ENCODE peak calls at places on chromosome 9, in seven cellular contexts. V is dorsolateral prefrontal cortex; H is neuronal stem cell; M is HL-60; Q is SJCRH30; E is CD8-positive, alpha-beta T cell; Z is CD4-positive, CD25-positive, alpha-beta regulatory T cell. P is an unnamed sample.

GRCh38 chr9:88799706-88800682 is 191.3 kb upstream of the S1PR3 start:
- DNase-seq in H (no peak), M (no peak), V (no peak), E (no peak), Q (no peak), Z (no peak), P (no peak)

GRCh38 chr9:22120595-22120994 is 111.5 kb upstream of the CDKN2B start:
- DNase-seq in Z (no peak), V (no peak), M (no peak), E (no peak), H (no peak), Q (no peak), P (no peak)

GRCh38 chr9:78439866-78440830 is 143.2 kb downstream of the PSAT1 start:
- DNase-seq in M (no peak), Q (peak; percentile 43), V (no peak), H (no peak), Z (no peak), E (no peak), P (no peak)

GRCh38 chr9:125440411-125440810 is 178.8 kb downstream of the GAPVD1 start:
- DNase-seq in E (no peak), H (no peak), Q (no peak), Z (no peak), M (no peak), V (no peak), P (no peak)

GRCh38 chr9:132697230-132697629 is 27.0 kb downstream of the GTF3C4 start:
- DNase-seq in H (no peak), Q (peak; percentile 13), M (no peak), E (no peak), V (no peak), Z (no peak), P (no peak)

GRCh38 chr9:137267933-137268355 is 9.6 kb upstream of the TOR4A start:
- DNase-seq in H (no peak), E (no peak), M (peak; percentile 67), Z (no peak), Q (no peak), V (no peak), P (peak; percentile 44)

GRCh38 chr9:98117984-98118639 is 910 bp downstream of the TRIM14 start:
- DNase-seq in V (no peak), H (no peak), Z (peak; percentile 27), M (peak; percentile 77), Q (peak; percentile 70), E (peak; percentile 63), P (peak; percentile 31)

GRCh38 chr9:37206121-37206620 is 85.8 kb downstream of the ZCCHC7 start:
- DNase-seq in Q (no peak), V (no peak), M (no peak), Z (no peak), E (no peak), H (no peak), P (no peak)

GRCh38 chr9:88342246-88342645 is 46.0 kb upstream of the SPIN1 start:
- DNase-seq in E (no peak), M (no peak), Z (no peak), Q (no peak), H (no peak), V (no peak), P (no peak)

GRCh38 chr9:20224756-20225155 is 397.5 kb downstream of the MLLT3 start:
- DNase-seq in V (no peak), M (no peak), E (no peak), Z (no peak), Q (no peak), H (no peak), P (no peak)

GRCh38 chr9:130018260-130018659 is 24.7 kb downstream of the FNBP1 start:
- DNase-seq in Q (no peak), M (no peak), V (no peak), H (no peak), Z (no peak), E (no peak), P (no peak)

GRCh38 chr9:95036676-95037075 is 280.8 kb downstream of the FANCC start:
- DNase-seq in H (no peak), Q (peak; percentile 53), M (no peak), V (no peak), E (no peak), Z (no peak), P (no peak)

GRCh38 chr9:107375651-107376369 is 92.7 kb downstream of the RAD23B start:
- DNase-seq in E (no peak), Z (no peak), M (no peak), V (peak; percentile 7), Q (no peak), H (no peak), P (no peak)

GRCh38 chr9:97575673-97576048 is 57.5 kb downstream of the TSTD2 start:
- DNase-seq in M (no peak), E (no peak), V (no peak), H (no peak), Q (no peak), Z (no peak), P (no peak)

GRCh38 chr9:86413966-86414880 is 60.0 kb upstream of the TUT7 start:
- DNase-seq in Q (peak; percentile 83), E (no peak), H (peak; percentile 31), Z (no peak), V (no peak), M (no peak), P (no peak)

GRCh38 chr9:88733651-88734470 is 198.9 kb downstream of the NXNL2 start:
- DNase-seq in M (no peak), H (no peak), E (no peak), Q (peak; percentile 18), V (no peak), Z (no peak), P (no peak)

GRCh38 chr9:85014292-85014691 is 344.8 kb downstream of the NTRK2 start:
- DNase-seq in E (no peak), Z (no peak), H (no peak), Q (no peak), V (no peak), M (no peak), P (no peak)
- H3K27ac ChIP-seq in E (no peak overlapping the region), Z (no peak overlapping the region), H (no peak overlapping the region), Q (no peak overlapping the region), V (no peak overlapping the region), M (no peak overlapping the region), P (no peak overlapping the region)

GRCh38 chr9:70484232-70485130 is 70.0 kb upstream of the KLF9 start:
- DNase-seq in V (no peak), M (peak; percentile 39), H (peak; percentile 20), Q (peak; percentile 81), Z (no peak), E (no peak), P (no peak)
- H3K27ac ChIP-seq in V (peak overlapping the region; percentile 29), M (no peak overlapping the region), H (no peak overlapping the region), Q (no peak overlapping the region), Z (no peak overlapping the region), E (no peak overlapping the region), P (peak overlapping the region; percentile 60)

DNA sequence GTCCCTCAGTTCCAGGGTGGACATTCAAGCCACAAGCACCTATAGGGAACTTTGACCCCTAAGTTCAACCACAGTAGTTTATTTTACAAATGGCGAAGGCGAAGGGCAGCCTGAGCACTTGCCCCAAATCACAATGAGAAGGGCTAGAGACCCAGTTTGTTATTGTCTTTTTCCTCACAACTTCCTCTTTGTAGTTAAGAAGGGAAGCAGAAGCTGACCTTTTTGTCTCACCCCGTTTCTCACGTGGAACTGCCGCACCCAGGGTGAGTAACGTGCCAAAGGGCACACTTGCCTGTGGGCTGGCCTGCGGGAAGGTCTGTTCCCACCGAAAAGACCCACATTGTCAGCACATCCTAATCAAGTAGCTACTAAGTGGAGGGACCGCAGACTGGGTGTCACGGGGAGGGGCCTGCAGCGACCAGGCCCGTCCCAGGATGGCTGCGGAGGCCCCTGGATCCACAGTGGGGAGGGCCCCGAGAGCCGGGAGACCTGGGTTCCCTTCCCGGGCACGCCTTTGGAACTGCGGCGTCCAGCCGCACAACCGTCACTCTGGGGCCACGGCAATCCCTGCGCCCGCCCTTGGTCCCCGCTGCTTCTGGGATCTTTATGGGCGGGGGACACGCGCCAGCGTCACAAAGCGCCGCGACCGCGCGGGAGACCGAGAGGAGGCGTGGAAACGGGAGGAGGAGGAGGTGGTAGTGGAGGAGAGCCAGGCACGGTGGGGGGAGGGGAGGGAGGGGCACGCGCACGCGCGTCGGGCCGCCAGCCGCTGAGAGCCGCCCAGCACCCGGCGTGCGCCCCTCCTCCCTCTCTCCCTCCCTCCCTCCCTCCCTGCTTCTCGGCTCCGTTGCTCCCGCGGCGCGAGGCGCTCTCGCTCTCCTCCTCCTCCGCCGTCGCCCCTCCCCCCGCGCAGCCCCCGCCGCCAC is at the start of gene UBE2R2:
- DNase-seq in Q (peak; percentile 93), M (peak; percentile 95), Z (peak; percentile 92), H (peak; percentile 85), V (peak; percentile 92), E (peak; percentile 92), P (peak; percentile 83)
- H3K27ac ChIP-seq in Q (peak within 1 kb of the TSS; percentile 89), M (peak within 1 kb of the TSS; percentile 99), Z (peak within 1 kb of the TSS; percentile 95), H (peak within 1 kb of the TSS; percentile 99), V (peak within 1 kb of the TSS; percentile 90), E (peak within 1 kb of the TSS; percentile 92), P (peak within 1 kb of the TSS; percentile 89)

GRCh38 chr9:134655591-134656333 is 14.2 kb downstream of the COL5A1 start:
- DNase-seq in H (no peak), Z (no peak), E (no peak), M (no peak), V (no peak), Q (no peak), P (no peak)
- H3K27ac ChIP-seq in H (no peak overlapping the region), Z (no peak overlapping the region), E (no peak overlapping the region), M (no peak overlapping the region), V (no peak overlapping the region), Q (no peak overlapping the region), P (peak overlapping the region; percentile 9)

DNA sequence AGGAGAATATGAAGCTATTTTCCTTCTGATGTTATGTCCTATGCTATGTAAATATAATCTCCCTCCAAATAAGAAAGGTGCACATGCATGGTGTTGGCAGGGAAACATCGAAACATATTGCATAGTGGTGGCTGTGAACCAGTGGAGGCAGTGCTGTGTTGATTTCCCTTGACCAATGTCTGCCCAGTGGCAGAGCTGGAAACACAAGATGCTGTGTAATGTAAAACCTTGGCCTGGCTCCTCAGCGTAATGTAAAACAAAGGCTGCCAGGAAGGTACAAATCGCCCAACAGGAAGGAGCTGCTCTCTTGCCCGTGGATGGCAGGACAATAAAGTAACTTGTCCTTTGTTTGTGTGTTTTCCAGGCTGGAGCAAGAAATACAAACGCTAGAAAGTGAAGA is 143.4 kb downstream of the PALM2AKAP2 start:
- DNase-seq in M (no peak), E (no peak), Q (no peak), Z (no peak), V (no peak), H (no peak), P (no peak)
- H3K27ac ChIP-seq in M (no peak overlapping the region), E (no peak overlapping the region), Q (no peak overlapping the region), Z (no peak overlapping the region), V (no peak overlapping the region), H (no peak overlapping the region), P (no peak overlapping the region)